ENCODE peak calls at places on chromosomes 7 and 10, in nine cellular contexts. Q, U, F, P, L, N, Y, D and H are unnamed samples.

GRCh38 chr7:149569025-149569725 is 71.6 kb upstream of the ZNF746 start:
- DNase-seq in Q (no peak), U (no peak), F (no peak), P (no peak), L (no peak), N (no peak), Y (no peak), D (no peak), H (no peak)

GRCh38 chr10:93074137-93074596 is 474 bp downstream of the CYP26A1 start:
- DNase-seq in Q (no peak), U (no peak), F (peak), P (no peak), L (peak), N (no peak), Y (no peak), D (no peak), H (no peak)

GRCh38 chr10:98212204-98212603 is 55.8 kb downstream of the LOXL4 start:
- DNase-seq in Q (no peak), U (peak), F (no peak), P (no peak), L (no peak), N (no peak), Y (no peak), D (no peak), H (no peak)

GRCh38 chr7:151632750-151633515 is 113.2 kb upstream of the RHEB start:
- DNase-seq in Q (no peak), U (peak), F (peak), P (no peak), L (no peak), N (peak), Y (peak), D (peak), H (no peak)

GRCh38 chr7:80316811-80317210 is 182.2 kb downstream of the GNAI1 start:
- DNase-seq in Q (no peak), U (peak), F (no peak), P (no peak), L (no peak), N (no peak), Y (no peak), D (no peak), H (no peak)

GRCh38 chr10:125151824-125152634 is 8.3 kb downstream of the CTBP2 start:
- DNase-seq in Q (no peak), U (no peak), F (no peak), P (no peak), L (peak), N (no peak), Y (no peak), D (no peak), H (no peak)

GRCh38 chr10:47370015-47370767 is 13.9 kb downstream of the ZNF488 start:
- DNase-seq in Q (peak), U (no peak), F (peak), P (no peak), L (no peak), N (peak), Y (no peak), D (no peak), H (no peak)

GRCh38 chr7:2566890-2567662 is 8.3 kb downstream of the IQCE start:
- DNase-seq in Q (no peak), U (no peak), F (no peak), P (no peak), L (no peak), N (no peak), Y (no peak), D (peak), H (peak)

GRCh38 chr7:13448243-13448642 is 541.2 kb downstream of the ETV1 start:
- DNase-seq in Q (no peak), U (no peak), F (no peak), P (no peak), L (no peak), N (no peak), Y (no peak), D (no peak), H (no peak)

GRCh38 chr7:2523941-2524807 is 4.6 kb downstream of the LFNG start:
- DNase-seq in Q (no peak), U (peak), F (peak), P (no peak), L (peak), N (peak), Y (peak), D (no peak), H (no peak)

GRCh38 chr7:47915066-47915976 is 32.9 kb downstream of the PKD1L1 start:
- DNase-seq in Q (no peak), U (no peak), F (no peak), P (no peak), L (no peak), N (no peak), Y (no peak), D (no peak), H (no peak)

GRCh38 chr10:79111427-79111826 is 42.7 kb downstream of the ZMIZ1 start:
- DNase-seq in Q (no peak), U (peak), F (no peak), P (peak), L (peak), N (no peak), Y (no peak), D (no peak), H (peak)

GRCh38 chr10:110305767-110306451 is 1.2 kb upstream of the SMNDC1 start:
- DNase-seq in Q (no peak), U (peak), F (peak), P (peak), L (peak), N (peak), Y (peak), D (peak), H (peak)

GRCh38 chr7:22565315-22565811 is 65.4 kb upstream of the STEAP1B start:
- DNase-seq in Q (peak), U (peak), F (no peak), P (peak), L (peak), N (no peak), Y (no peak), D (peak), H (no peak)

GRCh38 chr7:42285383-42285824 is 48.4 kb upstream of the GLI3 start:
- DNase-seq in Q (no peak), U (no peak), F (no peak), P (no peak), L (no peak), N (no peak), Y (no peak), D (no peak), H (no peak)

GRCh38 chr7:116713918-116714317 is 41.9 kb downstream of the MET start:
- DNase-seq in Q (no peak), U (no peak), F (no peak), P (no peak), L (no peak), N (no peak), Y (no peak), D (no peak), H (no peak)

GRCh38 chr7:40571796-40572195 is 437.0 kb downstream of the SUGCT start:
- DNase-seq in Q (no peak), U (peak), F (no peak), P (peak), L (no peak), N (no peak), Y (no peak), D (no peak), H (peak)

GRCh38 chr10:4301296-4301695 is 516.3 kb upstream of the KLF6 start:
- DNase-seq in Q (no peak), U (peak), F (no peak), P (no peak), L (no peak), N (no peak), Y (no peak), D (no peak), H (no peak)

GRCh38 chr10:113780681-113781250 is 29.3 kb downstream of the PLEKHS1 start:
- DNase-seq in Q (no peak), U (no peak), F (no peak), P (no peak), L (no peak), N (no peak), Y (no peak), D (peak), H (no peak)

GRCh38 chr10:53606951-53607350 is 834.4 kb upstream of the MBL2 start:
- DNase-seq in Q (no peak), U (peak), F (no peak), P (no peak), L (no peak), N (no peak), Y (no peak), D (no peak), H (no peak)

GRCh38 chr7:55502209-55502608 is 70.1 kb downstream of the VOPP1 start:
- DNase-seq in Q (no peak), U (no peak), F (no peak), P (no peak), L (no peak), N (no peak), Y (no peak), D (no peak), H (no peak)

GRCh38 chr10:121598261-121599249 is at the start of gene FGFR2:
- DNase-seq in Q (peak), U (no peak), F (peak), P (no peak), L (peak), N (peak), Y (peak), D (peak), H (no peak)

GRCh38 chr7:109376576-109376975 is 806.9 kb downstream of the DNAJB9 start:
- DNase-seq in Q (no peak), U (peak), F (no peak), P (no peak), L (no peak), N (no peak), Y (no peak), D (no peak), H (no peak)

GRCh38 chr10:123136806-123137642 is 1.3 kb downstream of the HMX3 start:
- DNase-seq in Q (peak), U (no peak), F (peak), P (no peak), L (no peak), N (no peak), Y (no peak), D (peak), H (no peak)

GRCh38 chr7:101216860-101217387 is 457 bp downstream of the PLOD3 start:
- DNase-seq in Q (no peak), U (no peak), F (peak), P (no peak), L (no peak), N (no peak), Y (no peak), D (no peak), H (no peak)

GRCh38 chr10:69228151-69228550 is 8.0 kb downstream of the HKDC1 start:
- DNase-seq in Q (no peak), U (no peak), F (no peak), P (no peak), L (no peak), N (no peak), Y (no peak), D (no peak), H (no peak)

GRCh38 chr10:102419561-102420442 is 834 bp upstream of the FBXL15 start:
- DNase-seq in Q (no peak), U (no peak), F (peak), P (no peak), L (peak), N (no peak), Y (peak), D (peak), H (no peak)

GRCh38 chr10:50988792-50989191 is 85.5 kb upstream of the PRKG1 start:
- DNase-seq in Q (no peak), U (peak), F (no peak), P (no peak), L (no peak), N (no peak), Y (no peak), D (peak), H (no peak)

GRCh38 chr7:131090188-131090587 is 237.5 kb upstream of the MKLN1 start:
- DNase-seq in Q (no peak), U (no peak), F (no peak), P (no peak), L (no peak), N (no peak), Y (no peak), D (no peak), H (no peak)

GRCh38 chr7:123622660-123623386 is 21.2 kb downstream of the ASB15 start:
- DNase-seq in Q (no peak), U (peak), F (no peak), P (no peak), L (no peak), N (no peak), Y (no peak), D (no peak), H (no peak)

GRCh38 chr7:12212051-12212485 is 974 bp downstream of the TMEM106B start:
- DNase-seq in Q (no peak), U (peak), F (no peak), P (no peak), L (peak), N (no peak), Y (peak), D (peak), H (no peak)

GRCh38 chr7:151006590-151007300 is 15.9 kb downstream of the NOS3 start:
- DNase-seq in Q (no peak), U (no peak), F (no peak), P (no peak), L (no peak), N (no peak), Y (no peak), D (no peak), H (no peak)

GRCh38 chr7:130982160-130982638 is 248.2 kb upstream of the KLF14 start:
- DNase-seq in Q (no peak), U (peak), F (no peak), P (no peak), L (no peak), N (no peak), Y (no peak), D (peak), H (no peak)

GRCh38 chr10:102312683-102313082 is 67.4 kb downstream of the GBF1 start:
- DNase-seq in Q (no peak), U (peak), F (no peak), P (no peak), L (no peak), N (no peak), Y (no peak), D (no peak), H (no peak)

GRCh38 chr10:6009159-6009558 is 31.8 kb upstream of the IL15RA start:
- DNase-seq in Q (no peak), U (peak), F (no peak), P (peak), L (no peak), N (no peak), Y (no peak), D (peak), H (no peak)

GRCh38 chr10:24983946-24984345 is 31.5 kb upstream of the PRTFDC1 start:
- DNase-seq in Q (no peak), U (no peak), F (no peak), P (peak), L (no peak), N (no peak), Y (no peak), D (no peak), H (no peak)

GRCh38 chr10:15712903-15713302 is 6.8 kb downstream of the ITGA8 start:
- DNase-seq in Q (no peak), U (peak), F (no peak), P (no peak), L (no peak), N (no peak), Y (no peak), D (no peak), H (peak)

GRCh38 chr7:155369766-155370165 is 72.1 kb downstream of the INSIG1 start:
- DNase-seq in Q (no peak), U (no peak), F (no peak), P (no peak), L (no peak), N (no peak), Y (no peak), D (no peak), H (no peak)

GRCh38 chr10:11863353-11864105 is 40.4 kb downstream of the PROSER2 start:
- DNase-seq in Q (no peak), U (no peak), F (no peak), P (no peak), L (no peak), N (no peak), Y (no peak), D (peak), H (no peak)

GRCh38 chr7:3267928-3268690 is 32.9 kb upstream of the SDK1 start:
- DNase-seq in Q (no peak), U (peak), F (no peak), P (no peak), L (no peak), N (no peak), Y (no peak), D (no peak), H (peak)

GRCh38 chr10:73364964-73365363 is 6.3 kb upstream of the CFAP70 start:
- DNase-seq in Q (no peak), U (no peak), F (no peak), P (no peak), L (no peak), N (no peak), Y (no peak), D (no peak), H (no peak)

GRCh38 chr10:73357821-73358220 is 843 bp downstream of the CFAP70 start:
- DNase-seq in Q (no peak), U (no peak), F (no peak), P (no peak), L (no peak), N (no peak), Y (no peak), D (no peak), H (no peak)

GRCh38 chr10:73358331-73359279 is at the start of gene CFAP70:
- DNase-seq in Q (peak), U (peak), F (peak), P (peak), L (peak), N (peak), Y (peak), D (peak), H (peak)

DNA sequence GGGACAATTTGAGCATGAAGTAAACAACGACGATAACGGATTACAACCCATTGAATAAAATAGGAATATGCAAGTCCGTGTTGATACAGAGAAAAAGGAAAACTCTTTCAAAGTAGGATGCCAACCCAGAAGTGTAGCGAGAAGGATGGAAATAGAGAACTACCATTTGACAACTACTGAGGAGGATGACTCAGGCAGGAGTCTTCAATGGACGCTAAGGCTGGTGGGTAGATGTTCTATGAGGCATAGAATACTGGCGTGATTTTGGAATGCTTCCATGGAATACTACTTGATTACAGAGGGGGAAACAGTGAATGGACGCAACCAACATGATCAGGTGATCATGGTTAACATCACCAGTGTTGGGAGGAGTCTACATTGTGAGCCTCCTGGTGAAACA is 828 bp upstream of the CFAP70 start:
- DNase-seq in Q (no peak), U (peak), F (no peak), P (no peak), L (no peak), N (no peak), Y (no peak), D (no peak), H (no peak)
- TF ChIP-seq CTCF in Q (no peak), U (no peak), F (no peak), P (no peak), L (no peak), N (no peak), Y (no peak), D (no peak), H (no peak)

GRCh38 chr7:76281006-76281705 is 21.3 kb upstream of the HSPB1 start:
- DNase-seq in Q (no peak), U (no peak), F (no peak), P (no peak), L (no peak), N (no peak), Y (peak), D (no peak), H (no peak)
- TF ChIP-seq CTCF in Q (no peak), U (no peak), F (no peak), P (no peak), L (no peak), N (no peak), Y (no peak), D (no peak), H (no peak)

DNA sequence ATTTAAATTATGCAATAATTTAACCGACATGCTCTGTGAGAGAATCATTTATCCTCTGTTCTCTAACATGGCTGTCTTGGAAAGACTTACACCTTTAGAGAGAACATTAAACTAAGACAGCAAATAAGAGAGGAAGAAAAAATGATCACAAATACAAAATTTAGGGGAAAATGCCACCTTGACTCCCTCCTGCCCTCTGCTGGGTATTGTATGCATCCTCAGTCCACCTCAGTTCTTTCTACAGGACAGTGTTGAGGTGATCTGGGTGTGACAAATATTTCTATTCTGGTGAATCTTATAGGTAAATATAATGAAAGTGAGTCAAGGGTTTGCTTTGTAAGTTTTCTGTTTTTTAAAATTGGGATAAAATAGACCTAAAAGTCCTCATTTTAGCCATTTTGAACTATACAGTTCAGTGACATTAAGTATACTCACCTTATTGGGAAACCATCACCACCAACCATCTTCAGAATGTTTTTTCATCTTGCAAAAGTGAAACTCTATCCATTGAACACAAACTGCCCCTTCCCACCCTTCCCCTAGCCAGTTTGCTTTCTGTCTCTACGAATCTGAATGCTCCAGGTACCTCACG is 61.5 kb upstream of the ELMO1 start:
- DNase-seq in Q (no peak), U (peak), F (peak), P (no peak), L (peak), N (no peak), Y (peak), D (peak), H (no peak)
- TF ChIP-seq CTCF in Q (peak), U (peak), F (peak), P (no peak), L (peak), N (peak), Y (peak), D (peak), H (no peak)

GRCh38 chr10:90650858-90651257 is 207.0 kb downstream of the HTR7 start:
- DNase-seq in Q (no peak), U (no peak), F (no peak), P (no peak), L (no peak), N (no peak), Y (no peak), D (no peak), H (no peak)

DNA sequence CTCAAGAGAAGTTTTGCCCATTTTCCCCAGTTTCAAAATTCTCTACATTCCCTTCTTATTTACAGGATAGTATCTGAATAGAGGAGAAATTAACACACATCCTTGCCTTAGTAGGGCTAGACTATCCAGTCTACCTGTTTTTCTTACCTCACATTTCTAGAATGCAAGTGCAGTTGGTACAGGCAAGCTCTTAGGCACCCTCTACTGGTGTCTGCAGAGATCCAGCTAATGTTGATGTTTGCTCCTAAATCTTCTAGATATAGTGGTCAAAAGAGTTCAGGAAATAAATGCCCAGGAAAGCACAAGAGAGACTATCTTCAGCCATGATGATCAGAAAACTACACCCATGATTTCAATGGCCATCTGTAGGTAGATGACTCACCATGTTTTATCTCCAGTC is 205.3 kb downstream of the HTR7 start:
- DNase-seq in Q (no peak), U (peak), F (no peak), P (no peak), L (no peak), N (no peak), Y (peak), D (peak), H (no peak)
- TF ChIP-seq CTCF in Q (peak), U (peak), F (no peak), P (peak), L (no peak), N (no peak), Y (no peak), D (peak), H (peak)

DNA sequence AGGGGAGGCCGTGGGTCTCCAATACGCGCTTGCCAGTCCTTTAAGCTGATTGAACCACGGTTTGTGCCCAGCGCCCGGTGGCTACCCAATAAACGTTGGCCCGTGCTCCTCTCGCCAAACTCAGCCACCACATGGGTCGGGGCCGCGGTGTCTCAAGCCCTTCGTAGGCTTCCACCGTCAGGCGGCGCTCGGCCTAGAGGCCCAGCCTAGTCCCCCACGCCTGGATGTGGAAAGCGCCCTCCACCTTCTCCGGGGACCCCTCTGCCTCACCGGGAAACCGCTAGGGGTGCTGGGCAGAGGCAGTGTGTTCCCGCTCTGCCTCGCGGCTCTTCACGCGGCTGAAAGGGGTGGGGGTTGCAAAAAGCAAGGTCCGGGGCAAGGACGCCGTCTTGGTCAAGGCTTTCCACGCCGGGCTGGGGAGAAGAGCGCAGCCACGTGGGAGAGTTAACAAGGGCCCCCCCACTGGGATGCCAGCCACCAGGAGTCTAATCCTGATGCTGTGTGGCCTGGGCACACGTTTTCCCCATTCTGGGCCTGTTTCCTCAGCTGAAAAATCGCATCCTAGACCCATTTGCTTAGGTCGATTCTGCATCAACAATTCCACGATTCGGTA is 29.8 kb downstream of the LEP start:
- DNase-seq in Q (no peak), U (no peak), F (no peak), P (no peak), L (no peak), N (no peak), Y (peak), D (no peak), H (no peak)
- TF ChIP-seq CTCF in Q (no peak), U (peak), F (no peak), P (peak), L (no peak), N (no peak), Y (no peak), D (no peak), H (peak)